ENCODE peak calls at places on chromosomes 13 and 19, in six cellular contexts. U is spleen, I is SK-N-SH, Z is GM23338, F is K562, B is suprapubic skin. A is an unnamed sample.

GRCh38 chr19:51064534-51065220 is at the start of gene KLK13:
- DNase-seq in F (peak), U (no peak), Z (peak), B (no peak), I (no peak), A (no peak)

GRCh38 chr13:28792992-28793391 is 27.1 kb upstream of the MTUS2 start:
- DNase-seq in I (no peak), U (no peak), Z (no peak), F (no peak), B (no peak), A (no peak)

GRCh38 chr13:102940143-102940542 is 94.3 kb downstream of the ERCC5 start:
- DNase-seq in I (no peak), F (no peak), Z (peak), B (no peak), U (no peak), A (no peak)

GRCh38 chr13:39016789-39017188 is 21.1 kb downstream of the PROSER1 start:
- DNase-seq in U (no peak), Z (peak), I (peak), F (peak), B (no peak), A (peak)

GRCh38 chr19:51786651-51787494 is 8.1 kb upstream of the FPR3 start:
- DNase-seq in Z (no peak), F (no peak), I (no peak), U (no peak), B (no peak), A (no peak)

GRCh38 chr13:97496511-97496910 is 62.5 kb downstream of the RAP2A start:
- DNase-seq in Z (no peak), I (no peak), U (no peak), F (no peak), B (no peak), A (no peak)

GRCh38 chr19:18167975-18168645 is 5.5 kb upstream of the IFI30 start:
- DNase-seq in B (no peak), Z (peak), U (peak), F (peak), I (peak), A (peak)

GRCh38 chr19:53521373-53522202 is 16.4 kb upstream of the ZNF331 start:
- DNase-seq in Z (peak), U (no peak), F (no peak), I (peak), B (no peak), A (no peak)

DNA sequence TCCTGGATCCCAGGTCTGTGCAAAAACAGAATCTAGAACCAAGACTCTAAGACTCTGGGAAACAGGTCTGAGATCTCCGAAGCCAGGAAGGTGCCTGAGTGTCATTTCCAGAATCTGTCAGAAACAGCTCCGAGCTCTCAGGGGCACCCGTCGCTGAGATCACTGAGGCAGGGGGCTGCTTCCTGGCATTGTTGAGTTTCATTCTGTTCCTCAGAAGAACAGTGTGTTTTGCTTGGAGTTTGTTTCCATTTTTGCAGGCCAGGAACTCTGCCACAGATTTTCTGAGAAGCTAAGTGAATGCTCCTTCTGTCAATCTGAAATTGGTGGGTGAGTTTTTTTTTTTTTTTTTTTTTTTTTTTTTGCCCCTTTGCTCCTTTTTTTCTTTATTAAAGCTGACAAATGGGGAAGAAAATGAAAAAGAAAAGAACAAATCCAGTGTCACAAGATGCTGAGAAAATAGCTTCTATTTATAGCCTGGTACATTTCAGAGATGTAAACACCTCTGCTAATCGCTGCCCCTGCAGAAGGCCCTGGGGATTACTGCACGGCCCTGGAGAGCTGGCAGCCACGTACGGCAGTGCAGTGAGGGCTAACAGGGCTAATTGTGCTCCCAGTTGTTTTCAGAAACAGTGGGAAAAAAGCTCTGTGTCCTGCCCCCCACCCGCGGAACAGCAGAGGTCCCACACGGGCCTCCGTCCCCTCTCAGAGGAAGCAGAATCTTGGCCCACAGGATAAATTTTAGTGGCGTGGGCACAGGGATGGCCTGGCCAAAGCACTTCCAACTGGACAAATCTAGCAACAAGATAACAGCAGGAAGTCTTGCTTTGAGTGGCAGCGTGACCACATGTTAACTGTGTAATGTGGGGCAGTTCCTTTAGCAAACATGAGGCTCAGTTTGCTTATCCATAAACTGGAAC is 237.6 kb upstream of the IRS2 start:
- DNase-seq in F (no peak), B (no peak), U (no peak), I (no peak), Z (no peak), A (no peak)
- TF ChIP-seq POLR2AphosphoS5 in F (no peak), B (no peak), U (no peak), I (no peak), Z (no peak), A (no peak)

DNA sequence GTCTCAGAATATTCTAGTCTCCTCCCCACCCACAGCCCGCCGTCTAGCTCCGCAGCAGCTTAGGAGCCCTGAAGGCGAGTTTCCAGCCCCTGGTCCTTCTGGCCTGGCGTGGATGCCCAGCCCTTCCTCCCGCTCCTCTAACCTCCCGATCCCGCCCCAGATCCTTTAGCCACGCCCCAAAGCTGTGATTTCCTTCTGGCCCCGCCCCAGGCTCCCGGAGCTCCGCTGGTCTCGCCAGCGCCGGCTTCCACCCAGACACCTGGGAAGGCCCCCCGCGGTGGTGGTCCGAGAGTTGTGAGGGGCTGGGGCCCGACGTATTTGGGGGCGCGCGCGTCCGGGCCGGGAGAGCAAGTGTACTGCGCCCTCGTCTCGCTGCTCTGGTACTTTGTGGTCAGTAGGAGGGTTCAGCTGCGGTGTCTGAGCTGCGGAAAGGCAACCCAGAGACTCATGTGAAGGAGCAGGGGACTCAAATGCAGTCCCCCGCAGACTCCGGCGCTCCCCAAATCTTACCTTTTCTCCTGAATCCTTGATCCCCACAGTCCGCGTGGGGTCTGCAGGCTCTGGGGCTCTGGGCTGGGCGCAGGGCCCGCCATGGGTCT is at the start of gene CGB7:
- DNase-seq in Z (peak), B (peak), F (peak), I (peak), U (peak), A (peak)
- TF ChIP-seq POLR2AphosphoS5 in Z (no peak), B (no peak), F (no peak), I (no peak), U (peak), A (no peak)

DNA sequence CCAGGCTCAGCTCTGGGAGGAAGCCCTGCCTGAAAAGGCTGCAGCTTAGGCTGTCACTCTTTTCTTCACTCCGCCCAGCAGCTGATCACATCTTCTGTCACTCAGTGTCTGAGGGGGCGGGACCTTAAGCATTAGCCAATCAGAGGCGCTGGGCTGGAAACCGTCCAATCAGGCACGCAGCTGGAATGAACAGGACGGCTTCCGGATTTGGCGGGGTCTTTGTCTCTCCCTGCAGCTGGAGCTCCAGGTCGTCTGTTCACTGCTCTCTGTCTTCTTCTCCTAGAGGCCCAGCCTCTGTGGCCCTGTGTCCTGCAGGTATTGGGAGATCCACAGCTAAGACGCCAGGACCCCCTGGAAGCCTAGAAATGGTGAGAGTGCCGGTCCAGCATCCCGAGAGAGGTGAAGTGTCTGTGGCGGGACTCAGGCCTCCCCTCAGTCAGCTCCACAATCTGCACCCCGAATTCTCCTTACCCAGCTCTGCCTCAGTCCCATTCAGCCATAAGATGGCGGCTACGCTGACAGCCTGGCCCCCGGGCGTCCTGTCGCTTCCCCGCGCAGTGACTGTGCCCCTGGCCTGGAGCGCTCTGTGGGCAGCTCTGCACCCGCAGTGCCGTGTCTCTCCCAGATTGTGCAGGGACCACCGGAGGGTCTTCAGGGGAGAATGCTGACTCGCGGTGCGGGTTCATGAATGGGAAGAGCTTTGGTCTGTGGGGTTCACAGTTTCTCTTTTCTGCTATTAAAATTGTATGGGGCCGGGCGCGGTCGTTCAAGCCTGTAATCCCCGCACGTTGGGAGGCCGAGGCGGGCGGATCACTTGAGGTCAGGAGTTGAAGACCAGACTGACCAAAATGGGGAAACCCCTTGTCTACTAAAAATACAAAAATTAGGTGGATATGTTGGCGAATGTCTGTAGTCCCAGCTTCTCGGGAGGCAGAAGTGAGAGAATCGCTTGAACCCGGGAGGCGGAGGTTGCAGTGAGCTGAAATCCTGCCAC is at the start of gene ZNF66:
- DNase-seq in U (peak), Z (peak), I (peak), B (peak), F (peak), A (peak)
- TF ChIP-seq POLR2AphosphoS5 in U (peak), Z (peak), I (peak), B (peak), F (no peak), A (no peak)

GRCh38 chr19:27867981-27868380 is 1345.0 kb downstream of the UQCRFS1 start:
- DNase-seq in Z (no peak), F (no peak), I (no peak), U (no peak), B (no peak), A (no peak)

GRCh38 chr19:27870293-27870692 is 1342.7 kb downstream of the UQCRFS1 start:
- DNase-seq in I (no peak), F (no peak), B (no peak), Z (no peak), U (no peak), A (no peak)

GRCh38 chr19:27861411-27861975 is 1351.5 kb downstream of the UQCRFS1 start:
- DNase-seq in Z (no peak), B (no peak), U (no peak), I (no peak), F (no peak), A (no peak)

GRCh38 chr19:27860309-27860934 is 1352.5 kb downstream of the UQCRFS1 start:
- DNase-seq in B (no peak), U (no peak), I (no peak), Z (no peak), F (no peak), A (no peak)

DNA sequence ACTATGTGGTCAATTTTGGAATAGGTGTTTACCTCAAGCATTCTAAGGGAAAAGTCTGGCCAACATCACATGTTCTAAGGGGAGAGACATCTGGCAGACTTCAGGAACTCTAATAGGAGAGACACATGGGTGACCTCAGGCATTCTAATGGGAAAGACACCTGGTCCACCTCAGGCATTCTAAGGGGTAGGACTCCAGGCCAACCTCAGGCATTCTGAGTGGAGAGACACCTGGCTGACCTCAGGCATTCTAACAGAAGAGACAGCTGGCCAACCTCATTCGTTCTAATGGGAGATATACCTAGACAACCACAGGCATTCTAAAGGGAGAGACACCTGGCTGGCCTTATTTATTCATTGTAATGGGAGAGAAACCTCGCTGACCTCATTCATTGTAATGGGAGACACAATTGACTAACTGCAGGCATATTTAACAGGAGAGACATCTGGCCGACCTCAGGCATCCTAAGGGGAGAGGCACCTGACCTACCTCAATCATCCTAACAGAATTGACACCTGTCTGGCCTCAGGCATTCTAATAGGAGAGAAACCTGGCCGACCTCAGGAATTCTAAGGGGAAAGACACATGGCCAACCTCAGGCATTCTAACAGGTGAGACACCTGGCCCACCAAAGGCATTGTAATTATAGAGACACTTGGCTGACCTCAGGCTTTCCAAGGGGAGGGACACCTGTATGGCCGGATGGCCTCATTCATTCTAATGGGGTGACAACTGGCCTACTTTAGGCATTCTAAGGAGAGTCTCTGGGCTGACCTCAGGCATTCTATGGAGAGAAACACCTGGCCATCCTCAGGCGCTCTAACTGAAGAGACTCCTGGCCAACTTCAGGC is 1346.8 kb downstream of the UQCRFS1 start:
- DNase-seq in I (no peak), U (no peak), F (no peak), Z (no peak), B (no peak), A (no peak)
- TF ChIP-seq POLR2AphosphoS5 in I (no peak), U (no peak), F (no peak), Z (no peak), B (no peak), A (no peak)

A was measured in endothelial cell of umbilical vein.